ENCODE peak calls at places on chromosomes 7 and 10, in six cellular contexts. D, C, V, I, O and Z are unnamed samples.

GRCh38 chr10:63720072-63720537 is 198.9 kb downstream of the REEP3 start:
- DNase-seq in D (peak), C (no peak), V (peak), I (no peak), O (peak), Z (peak)

GRCh38 chr7:140080919-140081318 is 18.2 kb upstream of the PARP12 start:
- DNase-seq in D (no peak), C (no peak), V (no peak), I (no peak), O (no peak), Z (no peak)

GRCh38 chr7:100127866-100128601 is 1.3 kb downstream of the MBLAC1 start:
- DNase-seq in D (peak), C (no peak), V (no peak), I (no peak), O (peak), Z (no peak)

GRCh38 chr7:149125189-149125863 is 798 bp downstream of the ZNF425 start:
- DNase-seq in D (peak), C (no peak), V (no peak), I (no peak), O (no peak), Z (no peak)

GRCh38 chr7:157712666-157713235 is 375.9 kb downstream of the DNAJB6 start:
- DNase-seq in D (peak), C (no peak), V (no peak), I (no peak), O (no peak), Z (no peak)

GRCh38 chr10:71255817-71256660 is 43.7 kb downstream of the UNC5B start:
- DNase-seq in D (no peak), C (no peak), V (no peak), I (peak), O (peak), Z (peak)

GRCh38 chr10:35843524-35844171 is 201.6 kb upstream of the FZD8 start:
- DNase-seq in D (no peak), C (no peak), V (no peak), I (no peak), O (peak), Z (peak)

GRCh38 chr10:22683995-22684305 is 30.4 kb downstream of the PIP4K2A start:
- DNase-seq in D (no peak), C (no peak), V (no peak), I (no peak), O (no peak), Z (no peak)

GRCh38 chr10:109247819-109248218 is 675.5 kb downstream of the XPNPEP1 start:
- DNase-seq in D (no peak), C (no peak), V (no peak), I (no peak), O (no peak), Z (no peak)

GRCh38 chr7:41107938-41108448 is 594.9 kb downstream of the INHBA start:
- DNase-seq in D (no peak), C (no peak), V (no peak), I (no peak), O (no peak), Z (no peak)

GRCh38 chr7:137923380-137923779 is 76.6 kb upstream of the DGKI start:
- DNase-seq in D (no peak), C (no peak), V (no peak), I (no peak), O (peak), Z (no peak)

GRCh38 chr10:97542169-97543024 is 30.2 kb upstream of the ANKRD2 start:
- DNase-seq in D (peak), C (no peak), V (no peak), I (peak), O (peak), Z (peak)

GRCh38 chr7:13830604-13830915 is 158.9 kb downstream of the ETV1 start:
- DNase-seq in D (no peak), C (no peak), V (no peak), I (no peak), O (peak), Z (no peak)

GRCh38 chr10:84298077-84298476 is 30.3 kb upstream of the CCSER2 start:
- DNase-seq in D (no peak), C (no peak), V (no peak), I (no peak), O (no peak), Z (no peak)

GRCh38 chr7:23473848-23474097 is 3.5 kb upstream of the IGF2BP3 start:
- DNase-seq in D (peak), C (no peak), V (no peak), I (no peak), O (no peak), Z (no peak)

GRCh38 chr10:68550747-68551411 is 9.3 kb upstream of the TET1 start:
- DNase-seq in D (peak), C (peak), V (peak), I (peak), O (peak), Z (peak)

GRCh38 chr10:14240253-14241189 is 90.2 kb downstream of the FRMD4A start:
- DNase-seq in D (peak), C (no peak), V (peak), I (no peak), O (no peak), Z (no peak)

GRCh38 chr7:47721670-47722069 is 139.8 kb upstream of the TNS3 start:
- DNase-seq in D (peak), C (no peak), V (no peak), I (no peak), O (no peak), Z (no peak)

GRCh38 chr7:35553498-35553897 is 141.4 kb downstream of the HERPUD2 start:
- DNase-seq in D (no peak), C (no peak), V (no peak), I (no peak), O (peak), Z (no peak)

GRCh38 chr7:45582868-45583277 is 8.7 kb downstream of the ADCY1 start:
- DNase-seq in D (peak), C (no peak), V (no peak), I (no peak), O (no peak), Z (no peak)

GRCh38 chr10:536935-537334 is 152.5 kb downstream of the DIP2C start:
- DNase-seq in D (no peak), C (no peak), V (no peak), I (no peak), O (no peak), Z (no peak)

GRCh38 chr10:15847481-15847880 is 12.8 kb downstream of the MINDY3 start:
- DNase-seq in D (no peak), C (no peak), V (no peak), I (no peak), O (no peak), Z (no peak)

GRCh38 chr7:100728196-100728595 is 5.2 kb upstream of the ZAN start:
- DNase-seq in D (peak), C (no peak), V (no peak), I (no peak), O (no peak), Z (no peak)

GRCh38 chr10:6014241-6014761 is 37.0 kb upstream of the IL15RA start:
- DNase-seq in D (peak), C (peak), V (no peak), I (no peak), O (peak), Z (peak)

GRCh38 chr7:66281678-66282593 is 76.8 kb downstream of the TPST1 start:
- DNase-seq in D (no peak), C (no peak), V (no peak), I (peak), O (peak), Z (peak)

GRCh38 chr10:72274730-72275350 is 1.1 kb downstream of the DDIT4 start:
- DNase-seq in D (peak), C (peak), V (peak), I (no peak), O (peak), Z (peak)

GRCh38 chr7:156158213-156158612 is 345.9 kb upstream of the SHH start:
- DNase-seq in D (no peak), C (no peak), V (no peak), I (no peak), O (no peak), Z (no peak)

GRCh38 chr7:94301024-94301588 is 93.6 kb upstream of the COL1A2 start:
- DNase-seq in D (peak), C (no peak), V (no peak), I (peak), O (peak), Z (peak)

GRCh38 chr10:87550741-87551140 is 46.0 kb downstream of the MINPP1 start:
- DNase-seq in D (no peak), C (no peak), V (no peak), I (no peak), O (no peak), Z (no peak)

GRCh38 chr10:104351919-104352318 is 1.7 kb upstream of the CFAP58 start:
- DNase-seq in D (no peak), C (no peak), V (no peak), I (no peak), O (no peak), Z (no peak)

GRCh38 chr7:76064208-76064970 is 16.5 kb downstream of the MDH2 start:
- DNase-seq in D (peak), C (no peak), V (no peak), I (no peak), O (no peak), Z (no peak)

GRCh38 chr10:122159159-122159970 is 111.7 kb upstream of the BTBD16 start:
- DNase-seq in D (no peak), C (no peak), V (no peak), I (no peak), O (no peak), Z (no peak)

GRCh38 chr10:100725869-100726426 is 19.4 kb upstream of the PAX2 start:
- DNase-seq in D (no peak), C (no peak), V (no peak), I (no peak), O (no peak), Z (no peak)

GRCh38 chr7:111919690-111920179 is 286.5 kb downstream of the DOCK4 start:
- DNase-seq in D (no peak), C (no peak), V (no peak), I (no peak), O (peak), Z (no peak)

GRCh38 chr7:102287465-102288146 is 938 bp downstream of the SH2B2 start:
- DNase-seq in D (peak), C (no peak), V (no peak), I (no peak), O (peak), Z (no peak)